ENCODE peak calls at places on chromosomes 7 and 10, in five cellular contexts. Y, G, Z, X and E are unnamed samples.

GRCh38 chr10:3525832-3526449 is 259.1 kb downstream of the KLF6 start:
- DNase-seq in Y (peak), G (peak), Z (peak), X (no peak), E (peak)

GRCh38 chr7:118844748-118845147 is 620.2 kb downstream of the ANKRD7 start:
- DNase-seq in Y (no peak), G (no peak), Z (no peak), X (no peak), E (no peak)

GRCh38 chr7:41711283-41712064 is 8.6 kb upstream of the INHBA start:
- DNase-seq in Y (no peak), G (peak), Z (peak), X (no peak), E (no peak)

GRCh38 chr7:97373743-97374142 is 256.2 kb downstream of the SDHAF3 start:
- DNase-seq in Y (no peak), G (no peak), Z (no peak), X (no peak), E (no peak)

GRCh38 chr10:48658243-48658888 is 26.3 kb upstream of the WDFY4 start:
- DNase-seq in Y (peak), G (peak), Z (peak), X (peak), E (peak)

GRCh38 chr7:132575336-132575986 is 809 bp downstream of the PLXNA4 start:
- DNase-seq in Y (peak), G (peak), Z (peak), X (no peak), E (no peak)

GRCh38 chr10:122494833-122495232 is 33.5 kb downstream of the HTRA1 start:
- DNase-seq in Y (no peak), G (no peak), Z (peak), X (no peak), E (no peak)

GRCh38 chr10:124875596-124875995 is 66.3 kb upstream of the ZRANB1 start:
- DNase-seq in Y (no peak), G (no peak), Z (peak), X (peak), E (no peak)

GRCh38 chr10:42960491-42961155 is 116.2 kb upstream of the RET start:
- DNase-seq in Y (no peak), G (no peak), Z (peak), X (peak), E (no peak)

GRCh38 chr10:125399289-125399688 is 238.9 kb upstream of the CTBP2 start:
- DNase-seq in Y (no peak), G (no peak), Z (no peak), X (no peak), E (no peak)

GRCh38 chr7:70694357-70694908 is 437.5 kb upstream of the GALNT17 start:
- DNase-seq in Y (peak), G (peak), Z (peak), X (no peak), E (no peak)

GRCh38 chr10:76885815-76886214 is 751.8 kb downstream of the KCNMA1 start:
- DNase-seq in Y (no peak), G (no peak), Z (peak), X (no peak), E (no peak)

GRCh38 chr10:101934911-101935310 is 91.3 kb upstream of the KCNIP2 start:
- DNase-seq in Y (no peak), G (no peak), Z (no peak), X (no peak), E (no peak)

GRCh38 chr10:68550747-68551411 is 9.3 kb upstream of the TET1 start:
- DNase-seq in Y (peak), G (peak), Z (peak), X (no peak), E (peak)

GRCh38 chr10:4498763-4499251 is 327.2 kb upstream of the AKR1E2 start:
- DNase-seq in Y (no peak), G (no peak), Z (peak), X (no peak), E (peak)

GRCh38 chr10:110918633-110919348 is at the start of gene BBIP1:
- DNase-seq in Y (peak), G (no peak), Z (peak), X (no peak), E (peak)

GRCh38 chr7:140638311-140638791 is 2.3 kb downstream of the DENND2A start:
- DNase-seq in Y (no peak), G (no peak), Z (peak), X (no peak), E (no peak)

GRCh38 chr7:124764847-124765400 is 668 bp downstream of the GPR37 start:
- DNase-seq in Y (peak), G (peak), Z (no peak), X (no peak), E (no peak)

GRCh38 chr10:86798030-86798429 is 41.6 kb downstream of the BMPR1A start:
- DNase-seq in Y (no peak), G (no peak), Z (peak), X (no peak), E (no peak)

GRCh38 chr10:78438094-78438906 is 404.6 kb downstream of the RPS24 start:
- DNase-seq in Y (no peak), G (no peak), Z (no peak), X (peak), E (no peak)